ENCODE peak calls at places on chromosomes 16 and 17, in six cellular contexts. A, R, M, S, I and B are unnamed samples.
A peak's percentile ranks its signal among the peaks of the same experiment; 100 is the strongest.

GRCh38 chr17:38919316-38920078 is 5.9 kb upstream of the LASP1NB start:
- DNase-seq in A (no peak), R (peak; percentile 12), M (no peak), S (no peak), I (no peak), B (no peak)

GRCh38 chr16:12586701-12587100 is 217.0 kb downstream of the CPPED1 start:
- DNase-seq in A (no peak), R (no peak), M (no peak), S (no peak), I (no peak), B (no peak)

GRCh38 chr17:73091770-73092517 is 544 bp downstream of the SLC39A11 start:
- DNase-seq in A (no peak), R (peak; percentile 41), M (no peak), S (peak; percentile 36), I (peak; percentile 58), B (no peak)

GRCh38 chr17:8223356-8224063 is 13.1 kb upstream of the AURKB start:
- DNase-seq in A (no peak), R (peak; percentile 66), M (no peak), S (peak; percentile 63), I (peak; percentile 79), B (peak; percentile 55)

GRCh38 chr17:79046501-79047280 is 22.7 kb downstream of the C1QTNF1 start:
- DNase-seq in A (no peak), R (peak; percentile 61), M (no peak), S (no peak), I (no peak), B (no peak)

GRCh38 chr17:39229274-39229913 is 3.6 kb upstream of the STAC2 start:
- DNase-seq in A (no peak), R (no peak), M (no peak), S (no peak), I (peak; percentile 61), B (no peak)

GRCh38 chr17:7014995-7015586 is 2.7 kb downstream of the RNASEK start:
- DNase-seq in A (no peak), R (no peak), M (peak; percentile 59), S (no peak), I (no peak), B (peak; percentile 78)

GRCh38 chr17:77778636-77779524 is 179.6 kb upstream of the TNRC6C start:
- DNase-seq in A (peak; percentile 12), R (peak; percentile 44), M (no peak), S (peak; percentile 88), I (no peak), B (no peak)

GRCh38 chr16:54594646-54595381 is 308.2 kb upstream of the IRX3 start:
- DNase-seq in A (no peak), R (no peak), M (no peak), S (no peak), I (no peak), B (no peak)

GRCh38 chr16:31055613-31056012 is 18.4 kb downstream of the ZNF668 start:
- DNase-seq in A (no peak), R (no peak), M (no peak), S (no peak), I (no peak), B (no peak)